ENCODE peak calls at places on chromosome 21, in ten cellular contexts. O, T, I, R, M, N, W, C, Y and U are unnamed samples.

GRCh38 chr21:36210779-36211659 is 54.4 kb downstream of the DOP1B start:
- DNase-seq in O (no peak), M (no peak), Y (no peak), N (no peak), W (no peak), R (no peak), I (no peak), T (no peak), C (no peak), U (no peak)

GRCh38 chr21:37341254-37341960 is 25.2 kb upstream of the DYRK1A start:
- DNase-seq in T (no peak), I (no peak), O (no peak), R (no peak), Y (no peak), W (no peak), M (no peak), C (no peak), N (no peak), U (no peak)

GRCh38 chr21:42109873-42110525 is 38.9 kb downstream of the UMODL1 start:
- DNase-seq in Y (no peak), C (no peak), W (no peak), T (peak), O (no peak), R (no peak), N (no peak), I (no peak), M (no peak), U (no peak)

GRCh38 chr21:32334980-32335471 is 36.4 kb downstream of the MRAP start:
- DNase-seq in M (peak), T (no peak), C (no peak), W (no peak), O (no peak), R (no peak), N (no peak), Y (peak), I (no peak), U (no peak)

GRCh38 chr21:41779659-41780058 is 12.8 kb upstream of the RIPK4 start:
- DNase-seq in N (peak), T (no peak), W (peak), I (no peak), C (no peak), R (no peak), Y (no peak), M (no peak), O (no peak), U (peak)

GRCh38 chr21:45539796-45540600 is 2.2 kb downstream of the SLC19A1 start:
- DNase-seq in I (peak), O (no peak), C (peak), T (peak), Y (peak), R (no peak), M (no peak), W (no peak), N (no peak), U (no peak)

GRCh38 chr21:21715286-21715969 is 717.2 kb downstream of the NCAM2 start:
- DNase-seq in I (no peak), O (no peak), W (no peak), R (no peak), T (no peak), Y (no peak), N (no peak), C (no peak), M (no peak), U (no peak)

GRCh38 chr21:25636727-25637126 is 2.3 kb upstream of the JAM2 start:
- DNase-seq in R (no peak), C (no peak), N (no peak), M (no peak), I (no peak), O (no peak), W (no peak), T (no peak), Y (no peak), U (no peak)

GRCh38 chr21:8988696-8989095 is 1532.7 kb upstream of the TPTE start:
- DNase-seq in R (no peak), O (no peak), W (no peak), C (no peak), I (no peak), N (no peak), M (no peak), Y (no peak), T (no peak), U (peak)

GRCh38 chr21:38669186-38669585 is 136.5 kb upstream of the ETS2 start:
- DNase-seq in O (peak), I (no peak), N (peak), W (peak), R (no peak), T (no peak), M (no peak), C (no peak), Y (no peak), U (no peak)

GRCh38 chr21:35294231-35294898 is 245.3 kb upstream of the RUNX1 start:
- DNase-seq in M (no peak), R (no peak), Y (no peak), C (no peak), T (no peak), O (peak), W (peak), N (peak), I (no peak), U (no peak)

GRCh38 chr21:16569679-16570078 is 839.9 kb downstream of the USP25 start:
- DNase-seq in I (no peak), R (no peak), T (no peak), C (no peak), W (no peak), Y (no peak), O (no peak), M (no peak), N (no peak), U (no peak)

GRCh38 chr21:26834181-26834945 is 10.8 kb downstream of the ADAMTS1 start:
- DNase-seq in O (no peak), T (no peak), W (no peak), M (no peak), N (no peak), C (no peak), R (no peak), Y (no peak), I (no peak), U (no peak)

GRCh38 chr21:27466175-27466574 is 499.3 kb upstream of the ADAMTS5 start:
- DNase-seq in R (no peak), W (no peak), M (no peak), N (no peak), T (no peak), C (no peak), I (no peak), O (no peak), Y (no peak), U (no peak)

GRCh38 chr21:28590026-28590425 is 402.7 kb downstream of the LTN1 start:
- DNase-seq in O (no peak), T (no peak), I (no peak), N (no peak), R (no peak), M (no peak), C (no peak), Y (no peak), W (no peak), U (no peak)

GRCh38 chr21:43585924-43586411 is 73.3 kb downstream of the HSF2BP start:
- DNase-seq in W (peak), O (peak), Y (no peak), R (peak), I (no peak), C (no peak), T (peak), M (no peak), N (no peak), U (no peak)

GRCh38 chr21:34700605-34701004 is 31.8 kb downstream of the CLIC6 start:
- DNase-seq in I (no peak), C (no peak), T (no peak), O (no peak), N (no peak), W (no peak), R (no peak), Y (no peak), M (no peak), U (no peak)

GRCh38 chr21:43916691-43917514 is 51.9 kb downstream of the AGPAT3 start:
- DNase-seq in T (no peak), O (no peak), M (no peak), I (peak), N (no peak), C (peak), Y (peak), W (no peak), R (no peak), U (no peak)

GRCh38 chr21:45303751-45304150 is 16.1 kb upstream of the POFUT2 start:
- DNase-seq in C (peak), W (no peak), M (no peak), R (no peak), O (no peak), Y (no peak), I (peak), T (no peak), N (no peak), U (no peak)

GRCh38 chr21:28554660-28555475 is 437.8 kb downstream of the LTN1 start:
- DNase-seq in N (no peak), I (no peak), Y (no peak), C (no peak), R (no peak), W (no peak), M (no peak), O (no peak), T (no peak), U (no peak)

GRCh38 chr21:34630536-34631143 is 15.7 kb upstream of the RCAN1 start:
- DNase-seq in T (no peak), O (peak), I (peak), W (peak), N (peak), Y (peak), C (no peak), R (peak), M (no peak), U (peak)

GRCh38 chr21:27700974-27701614 is 734.2 kb upstream of the ADAMTS5 start:
- DNase-seq in O (peak), R (peak), C (peak), W (peak), Y (peak), N (peak), T (peak), I (no peak), M (peak), U (peak)

GRCh38 chr21:39863111-39863510 is 4.1 kb upstream of the PCP4 start:
- DNase-seq in W (peak), N (peak), O (peak), M (no peak), R (no peak), T (no peak), I (no peak), C (no peak), Y (no peak), U (peak)

GRCh38 chr21:45724345-45724961 is 80.9 kb downstream of the PCBP3 start:
- DNase-seq in I (no peak), R (no peak), T (no peak), N (no peak), M (peak), O (no peak), C (no peak), W (no peak), Y (no peak), U (no peak)

GRCh38 chr21:15141236-15141970 is 76.6 kb upstream of the NRIP1 start:
- DNase-seq in C (no peak), W (peak), T (no peak), N (no peak), I (no peak), R (no peak), O (peak), M (no peak), Y (no peak), U (no peak)

GRCh38 chr21:45020629-45021427 is 53.6 kb upstream of the ADARB1 start:
- DNase-seq in I (peak), T (peak), R (no peak), O (no peak), M (no peak), Y (no peak), C (peak), W (no peak), N (no peak), U (no peak)

GRCh38 chr21:39633770-39634181 is 21.0 kb downstream of the B3GALT5 start:
- DNase-seq in M (no peak), W (no peak), T (no peak), C (no peak), Y (no peak), N (no peak), I (no peak), R (no peak), O (peak), U (no peak)

GRCh38 chr21:45347712-45348477 is 57.1 kb upstream of the COL18A1 start:
- DNase-seq in N (no peak), I (no peak), W (no peak), Y (no peak), T (peak), C (no peak), R (no peak), O (no peak), M (no peak), U (no peak)

GRCh38 chr21:25626752-25627151 is 12.3 kb upstream of the JAM2 start:
- DNase-seq in I (no peak), N (no peak), O (no peak), C (no peak), R (no peak), T (no peak), Y (no peak), W (no peak), M (no peak), U (no peak)

GRCh38 chr21:41774467-41775151 is 7.8 kb upstream of the RIPK4 start:
- DNase-seq in O (peak), N (no peak), T (no peak), C (peak), Y (no peak), I (no peak), W (no peak), R (no peak), M (no peak), U (no peak)

GRCh38 chr21:38310619-38311018 is 53.8 kb downstream of the KCNJ15 start:
- DNase-seq in W (no peak), O (no peak), C (no peak), N (no peak), T (no peak), M (no peak), R (no peak), Y (no peak), I (no peak), U (peak)

GRCh38 chr21:14918542-14918941 is 146.3 kb downstream of the NRIP1 start:
- DNase-seq in T (no peak), W (no peak), R (no peak), C (no peak), O (no peak), N (no peak), Y (no peak), M (no peak), I (no peak), U (no peak)

GRCh38 chr21:38343691-38344090 is 86.9 kb downstream of the KCNJ15 start:
- DNase-seq in O (no peak), R (peak), T (peak), N (peak), M (no peak), C (peak), W (peak), I (no peak), Y (no peak), U (peak)